ENCODE peak calls at places on chromosomes 16 and 17, in seven cellular contexts. F is GM03348; X is substantia nigra; V is amniotic stem cell; J is anterior cingulate cortex; Y is BJ; C is activated CD8-positive, alpha-beta T cell treated with anti-CD3 and anti-CD28 coated beads for 36 hours. R is an unnamed sample.

GRCh38 chr16:80346160-80346632 is 194.6 kb upstream of the DYNLRB2 start:
- DNase-seq in X (peak; percentile 16), C (no peak), Y (no peak), V (no peak), J (no peak), F (peak; percentile 62), R (no peak)

GRCh38 chr16:11603331-11603750 is 16.6 kb upstream of the LITAF start:
- DNase-seq in F (no peak), J (no peak), X (no peak), Y (no peak), V (no peak), C (no peak), R (peak; percentile 40)

GRCh38 chr17:29723283-29724047 is 100.8 kb upstream of the CORO6 start:
- DNase-seq in X (no peak), C (peak; percentile 36), J (no peak), F (no peak), Y (no peak), V (no peak), R (no peak)

GRCh38 chr16:49473131-49473530 is 99.5 kb downstream of the C16orf78 start:
- DNase-seq in Y (no peak), C (no peak), J (no peak), V (no peak), X (no peak), F (no peak), R (no peak)

GRCh38 chr17:19002805-19003542 is 1.6 kb downstream of the FAM83G start:
- DNase-seq in F (peak; percentile 69), J (no peak), V (no peak), X (no peak), C (peak; percentile 34), Y (no peak), R (no peak)

GRCh38 chr16:10740000-10740844 is 3.4 kb upstream of the NUBP1 start:
- DNase-seq in C (no peak), V (no peak), Y (no peak), F (no peak), J (no peak), X (no peak), R (no peak)

GRCh38 chr17:143785-144281 is 6.5 kb downstream of the SCGB1C2 start:
- DNase-seq in X (peak; percentile 70), V (peak; percentile 21), C (peak; percentile 80), Y (no peak), F (peak; percentile 96), J (peak; percentile 61), R (no peak)

GRCh38 chr16:48498761-48499600 is 111.0 kb downstream of the N4BP1 start:
- DNase-seq in Y (peak; percentile 58), X (no peak), F (no peak), C (no peak), J (no peak), V (no peak), R (no peak)

GRCh38 chr17:78528541-78528940 is 48.7 kb downstream of the DNAH17 start:
- DNase-seq in J (no peak), Y (no peak), X (no peak), V (no peak), F (no peak), C (no peak), R (no peak)

GRCh38 chr17:4973431-4973830 is 5.8 kb upstream of the SPAG7 start:
- DNase-seq in Y (no peak), F (no peak), C (no peak), V (no peak), X (no peak), J (no peak), R (no peak)

GRCh38 chr16:53056528-53056881 is 1.7 kb downstream of the CHD9 start:
- DNase-seq in F (peak; percentile 37), Y (no peak), V (no peak), C (no peak), X (no peak), J (no peak), R (no peak)

GRCh38 chr16:20611350-20611902 is 35.3 kb upstream of the ACSM2B start:
- DNase-seq in Y (no peak), C (no peak), X (peak; percentile 75), J (peak; percentile 69), F (no peak), V (no peak), R (no peak)

GRCh38 chr16:70778901-70779309 is 22.1 kb downstream of the VAC14 start:
- DNase-seq in Y (peak; percentile 67), X (no peak), C (peak; percentile 11), F (peak; percentile 89), J (no peak), V (peak; percentile 79), R (no peak)

GRCh38 chr16:47519543-47519942 is 58.4 kb downstream of the PHKB start:
- DNase-seq in F (no peak), X (no peak), V (no peak), Y (no peak), C (no peak), J (no peak), R (no peak)

GRCh38 chr16:74291577-74292208 is 4.9 kb upstream of the PSMD7 start:
- DNase-seq in X (no peak), C (no peak), Y (no peak), J (no peak), F (no peak), V (no peak), R (no peak)

GRCh38 chr17:16925461-16926060 is 46.4 kb downstream of the TNFRSF13B start:
- DNase-seq in F (no peak), C (no peak), V (no peak), X (no peak), Y (no peak), J (no peak), R (no peak)

GRCh38 chr17:77422104-77422782 is 281.5 kb downstream of the SEC14L1 start:
- DNase-seq in Y (no peak), C (no peak), X (no peak), F (no peak), V (no peak), J (no peak), R (no peak)